ENCODE peak calls at places on chromosomes 4 and X, in four cellular contexts. I is bronchial epithelial cell, N is epithelial cell of esophagus, D is cardiac fibroblast. B is an unnamed sample.
A peak's percentile ranks its signal among the peaks of the same experiment; 100 is the strongest.

GRCh38 chr4:53688186-53688790 is 97.0 kb upstream of the LNX1 start:
- DNase-seq in I (peak; percentile 78), D (peak; percentile 99), N (peak; percentile 62), B (peak; percentile 95)

GRCh38 chr4:1636490-1637211 is 47.5 kb downstream of the FAM53A start:
- DNase-seq in D (no peak), I (no peak), N (no peak), B (no peak)

GRCh38 chr4:42574873-42575272 is 82.0 kb downstream of the ATP8A1 start:
- DNase-seq in N (no peak), I (no peak), D (no peak), B (no peak)

GRCh38 chr4:154643493-154643892 is 31.0 kb upstream of the FGG start:
- DNase-seq in I (peak; percentile 62), D (peak; percentile 36), N (peak; percentile 49), B (peak; percentile 51)

GRCh38 chr4:26048378-26048882 is 134.4 kb downstream of the SMIM20 start:
- DNase-seq in D (peak; percentile 91), I (peak; percentile 82), N (peak; percentile 86), B (no peak)

GRCh38 chrX:130028196-130028595 is 45.8 kb downstream of the BCORL1 start:
- DNase-seq in D (peak; percentile 62), N (peak; percentile 53), I (peak; percentile 18), B (peak; percentile 3)

GRCh38 chr4:184884863-184885262 is 59.1 kb upstream of the ACSL1 start:
- DNase-seq in D (no peak), N (no peak), I (no peak), B (no peak)

GRCh38 chrX:77087529-77088169 is 359.5 kb upstream of the FGF16 start:
- DNase-seq in N (peak; percentile 27), I (peak; percentile 26), D (peak; percentile 61), B (peak; percentile 23)

GRCh38 chr4:32689520-32689919 is 1969.4 kb downstream of the PCDH7 start:
- DNase-seq in N (peak; percentile 77), I (peak; percentile 79), D (no peak), B (peak; percentile 37)

GRCh38 chrX:76148011-76148665 is 24.7 kb upstream of the PBDC1 start:
- DNase-seq in N (peak; percentile 47), D (peak; percentile 36), I (peak; percentile 62), B (peak; percentile 14)

GRCh38 chr4:152540293-152540674 is 4.4 kb upstream of the FBXW7 start:
- DNase-seq in D (peak; percentile 16), I (no peak), N (no peak), B (no peak)

GRCh38 chrX:1205681-1206611 is 6.5 kb downstream of the CRLF2 start:
- DNase-seq in I (peak; percentile 70), N (peak; percentile 64), D (peak; percentile 85), B (peak; percentile 56)

GRCh38 chr4:182143822-182144620 is 99.2 kb upstream of the TENM3 start:
- DNase-seq in I (no peak), D (peak; percentile 33), N (peak; percentile 69), B (peak; percentile 92)

GRCh38 chr4:181792641-181793612 is 450.3 kb upstream of the TENM3 start:
- DNase-seq in N (peak; percentile 4), D (no peak), I (no peak), B (no peak)

GRCh38 chrX:137031517-137032377 is 2.0 kb downstream of the GPR101 start:
- DNase-seq in D (peak; percentile 43), N (peak; percentile 32), I (peak; percentile 18), B (no peak)

GRCh38 chr4:75841641-75842520 is 60.4 kb downstream of the PPEF2 start:
- DNase-seq in N (no peak), D (no peak), I (no peak), B (no peak)

GRCh38 chr4:88391703-88392102 is 13.1 kb downstream of the HERC6 start:
- DNase-seq in I (no peak), N (no peak), D (no peak), B (no peak)

GRCh38 chr4:119738901-119739300 is 110.3 kb upstream of the PDE5A start:
- DNase-seq in I (no peak), N (no peak), D (no peak), B (no peak)

GRCh38 chr4:58761563-58761962 is 1651.4 kb upstream of the IGFBP7 start:
- DNase-seq in I (no peak), N (no peak), D (no peak), B (no peak)

GRCh38 chrX:29225670-29226069 is 638.4 kb downstream of the IL1RAPL1 start:
- DNase-seq in I (no peak), N (no peak), D (no peak), B (no peak)

GRCh38 chr4:142648378-142648777 is 197.7 kb downstream of the INPP4B start:
- DNase-seq in N (peak; percentile 59), I (peak; percentile 2), D (no peak), B (no peak)

GRCh38 chr4:168802222-168802621 is 207.8 kb downstream of the CBR4 start:
- DNase-seq in I (no peak), D (no peak), N (no peak), B (no peak)

GRCh38 chr4:56953680-56954520 is 23.5 kb downstream of the NOA1 start:
- DNase-seq in D (no peak), N (peak; percentile 23), I (no peak), B (no peak)

GRCh38 chrX:67723580-67724351 is 179.9 kb downstream of the AR start:
- DNase-seq in D (no peak), N (no peak), I (no peak), B (no peak)

GRCh38 chr4:76691767-76692689 is 205.9 kb downstream of the SOWAHB start:
- DNase-seq in D (no peak), N (no peak), I (no peak), B (no peak)

GRCh38 chr4:155758500-155759371 is at the start of gene GUCY1B1:
- DNase-seq in D (peak; percentile 94), N (peak; percentile 95), I (peak; percentile 84), B (no peak)
- TF ChIP-seq CTCF in D (peak; percentile 26), N (peak; percentile 37), I (peak; percentile 46), B (peak; percentile 43)

GRCh38 chr4:79688696-79689095 is 280.7 kb upstream of the GK2 start:
- DNase-seq in D (no peak), N (no peak), I (no peak), B (no peak)

GRCh38 chr4:79685542-79685941 is 277.5 kb upstream of the GK2 start:
- DNase-seq in I (no peak), D (no peak), N (no peak), B (no peak)

GRCh38 chr4:79689735-79690134 is 281.7 kb upstream of the GK2 start:
- DNase-seq in D (no peak), N (no peak), I (no peak), B (no peak)

GRCh38 chr4:79684516-79684915 is 276.5 kb upstream of the GK2 start:
- DNase-seq in D (no peak), I (no peak), N (no peak), B (no peak)

DNA sequence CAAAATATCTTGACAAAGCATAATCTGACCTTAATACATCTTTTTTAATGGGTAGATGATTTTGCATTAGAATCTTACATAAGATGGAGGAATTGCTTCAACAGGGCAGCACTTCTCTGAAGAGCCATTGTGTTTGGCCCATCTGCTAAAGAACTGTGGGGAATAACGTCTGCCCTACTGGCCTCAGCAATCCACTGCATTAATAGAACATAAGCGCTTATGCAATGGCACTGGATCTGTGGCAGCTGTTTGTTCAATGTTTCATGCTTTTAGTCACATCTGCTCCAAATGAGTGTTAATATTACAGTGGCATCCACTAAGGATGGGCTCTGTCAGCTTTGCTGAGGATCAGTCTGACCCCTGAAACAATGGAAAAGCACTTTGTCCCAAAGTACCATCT is 278.9 kb upstream of the GK2 start:
- DNase-seq in N (no peak), I (no peak), D (no peak), B (no peak)
- TF ChIP-seq CTCF in N (no peak), I (no peak), D (no peak), B (no peak)

GRCh38 chr4:48943387-48943786 is 36.8 kb upstream of the OCIAD2 start:
- DNase-seq in D (no peak), N (peak; percentile 73), I (peak; percentile 62), B (no peak)

GRCh38 chr4:48944252-48944651 is 37.7 kb upstream of the OCIAD2 start:
- DNase-seq in I (peak; percentile 96), N (peak; percentile 93), D (peak; percentile 61), B (peak; percentile 91)

GRCh38 chr4:48947731-48948130 is 38.3 kb upstream of the CWH43 start:
- DNase-seq in I (no peak), D (no peak), N (no peak), B (no peak)

GRCh38 chr4:48945981-48946380 is 39.4 kb upstream of the OCIAD2 start:
- DNase-seq in D (no peak), I (no peak), N (no peak), B (no peak)

DNA sequence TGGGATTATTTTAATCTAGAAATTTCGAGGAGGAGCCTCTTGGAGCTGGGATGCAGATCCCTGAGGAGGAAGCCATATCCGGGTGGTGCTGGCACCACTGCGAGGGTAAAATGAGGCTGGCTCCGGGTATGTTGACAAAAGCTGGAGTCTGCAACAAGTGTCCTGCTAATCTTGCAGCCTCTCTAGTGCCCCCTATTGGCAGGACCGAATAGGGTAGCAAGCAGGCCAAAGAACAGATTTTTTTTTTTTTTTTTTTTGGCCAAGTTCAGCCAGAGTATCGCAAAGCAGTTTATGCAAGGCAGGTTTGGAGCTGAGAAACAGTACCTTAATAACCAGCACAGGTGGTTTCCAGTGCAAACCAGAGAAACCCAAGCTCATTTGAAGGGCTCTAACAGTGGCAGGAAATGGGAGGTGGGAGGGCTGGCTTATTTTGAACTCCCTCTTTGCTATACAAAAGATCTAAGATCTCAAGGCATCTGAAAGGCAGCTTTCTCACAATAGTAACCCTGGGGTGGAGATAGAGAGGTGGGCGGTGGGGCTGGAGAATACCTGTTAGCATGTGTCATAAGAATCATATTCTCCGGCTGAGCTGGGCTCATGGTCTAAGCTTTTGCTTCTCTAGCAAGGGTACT is 38.2 kb upstream of the OCIAD2 start:
- DNase-seq in I (peak; percentile 73), D (no peak), N (peak; percentile 80), B (no peak)
- TF ChIP-seq CTCF in I (peak; percentile 72), D (peak; percentile 51), N (peak; percentile 64), B (peak; percentile 55)

DNA sequence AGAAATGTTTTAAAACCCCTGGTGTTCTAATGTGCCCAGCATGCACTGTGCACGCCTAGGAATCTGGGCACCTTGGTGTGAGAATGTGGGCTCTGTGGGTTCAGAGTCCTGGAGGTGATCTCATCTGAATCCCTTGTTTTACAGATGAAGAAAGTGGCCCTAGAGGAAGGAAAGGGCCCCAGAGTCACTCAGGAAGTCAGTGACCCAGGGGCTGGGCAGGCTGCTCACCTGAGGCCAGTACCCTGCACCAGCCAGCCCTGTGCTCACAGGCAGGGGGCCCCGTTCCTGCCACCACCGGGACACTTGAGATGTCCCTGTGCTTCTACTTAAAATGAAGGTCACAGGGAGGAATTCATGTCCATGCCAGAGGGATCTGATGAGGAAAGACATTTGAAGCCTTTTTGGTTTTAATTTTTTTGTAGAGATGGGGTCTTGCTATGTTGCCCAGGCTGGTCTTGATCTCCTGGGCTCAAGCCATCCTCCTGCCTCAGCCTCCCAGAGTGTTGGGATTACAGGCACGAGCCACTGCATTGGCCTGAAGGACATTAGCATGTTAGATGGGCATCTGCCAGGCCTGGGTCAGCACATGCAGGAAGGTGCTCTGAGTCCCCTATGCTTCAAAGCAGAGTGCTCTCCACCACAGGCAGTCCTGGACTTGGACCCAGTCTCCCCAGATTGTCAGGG is 7.4 kb upstream of the S100P start:
- DNase-seq in D (no peak), N (no peak), I (no peak), B (no peak)
- TF ChIP-seq CTCF in D (no peak), N (no peak), I (no peak), B (no peak)

B was measured in foreskin keratinocyte.